ENCODE peak calls at places on chromosomes 11 and 22, in six cellular contexts. I, G, U, J, W and O are unnamed samples.

GRCh38 chr11:113189909-113190667 is 124.3 kb upstream of the TTC12 start:
- DNase-seq in I (peak; percentile 31), G (peak; percentile 91), U (no peak), J (peak; percentile 92), W (peak; percentile 74), O (no peak)

GRCh38 chr11:133082851-133083488 is 449.3 kb downstream of the OPCML start:
- DNase-seq in I (peak; percentile 90), G (no peak), U (peak; percentile 74), J (peak; percentile 62), W (peak; percentile 78), O (peak; percentile 86)

GRCh38 chr22:39251762-39252460 is 7.1 kb upstream of the PDGFB start:
- DNase-seq in I (peak; percentile 52), G (no peak), U (no peak), J (no peak), W (no peak), O (no peak)

GRCh38 chr11:504053-504993 is 2.7 kb downstream of the RNH1 start:
- DNase-seq in I (peak; percentile 47), G (peak; percentile 21), U (peak; percentile 39), J (peak; percentile 79), W (peak; percentile 73), O (peak; percentile 80)

GRCh38 chr11:69840371-69841169 is 21.4 kb upstream of the FGF3 start:
- DNase-seq in I (peak; percentile 77), G (no peak), U (peak; percentile 27), J (no peak), W (no peak), O (no peak)

GRCh38 chr11:46920709-46921108 is 2.4 kb upstream of the LRP4 start:
- DNase-seq in I (peak; percentile 89), G (peak; percentile 99), U (no peak), J (peak; percentile 84), W (no peak), O (no peak)

GRCh38 chr22:26362471-26362870 is 66.6 kb upstream of the ASPHD2 start:
- DNase-seq in I (peak; percentile 9), G (peak; percentile 34), U (no peak), J (peak; percentile 4), W (no peak), O (peak; percentile 8)

GRCh38 chr11:72411623-72412532 is 22.5 kb downstream of the CLPB start:
- DNase-seq in I (peak; percentile 32), G (no peak), U (no peak), J (no peak), W (no peak), O (peak; percentile 91)

GRCh38 chr11:95734009-95734572 is 55.5 kb downstream of the FAM76B start:
- DNase-seq in I (no peak), G (no peak), U (no peak), J (no peak), W (no peak), O (peak; percentile 44)

GRCh38 chr11:59173964-59174663 is 2.2 kb downstream of the DTX4 start:
- DNase-seq in I (peak; percentile 11), G (no peak), U (peak; percentile 64), J (peak; percentile 52), W (no peak), O (peak; percentile 71)

GRCh38 chr11:11968511-11969280 is 39.7 kb downstream of the DKK3 start:
- DNase-seq in I (no peak), G (peak; percentile 55), U (no peak), J (peak; percentile 36), W (no peak), O (peak; percentile 24)